ENCODE peak calls at places on chromosomes 16 and 17, in ten cellular contexts. Z is fibroblast of pulmonary artery, T is neural progenitor cell, P is AG10803, M is neural crest cell, G is osteocyte, F is uterus, K is body of pancreas, A is thoracic aorta, X is OCI-LY7. Q is an unnamed sample.
A peak's percentile ranks its signal among the peaks of the same experiment; 100 is the strongest.

GRCh38 chr17:7883781-7884386 is 4.7 kb upstream of the CHD3 start:
- DNase-seq in K (no peak), T (no peak), G (no peak), M (no peak), Z (peak; percentile 41), X (peak; percentile 61), A (no peak), F (no peak), P (peak; percentile 45), Q (no peak)

GRCh38 chr16:50534958-50535357 is 13.2 kb upstream of the NKD1 start:
- DNase-seq in A (no peak), K (no peak), T (no peak), F (no peak), Z (no peak), X (no peak), G (peak; percentile 30), M (no peak), P (no peak), Q (no peak)

GRCh38 chr16:68658258-68658973 is 13.3 kb downstream of the CDH3 start:
- DNase-seq in T (peak; percentile 16), G (no peak), Z (peak; percentile 45), K (no peak), A (no peak), F (no peak), P (peak; percentile 75), X (no peak), M (no peak), Q (no peak)

GRCh38 chr16:71882505-71883192 is 1.3 kb downstream of the ZNF821 start:
- DNase-seq in G (peak; percentile 84), Z (peak; percentile 80), F (peak; percentile 71), X (peak; percentile 90), T (peak; percentile 86), A (peak; percentile 47), P (peak; percentile 73), M (peak; percentile 78), K (peak; percentile 72), Q (peak; percentile 51)

GRCh38 chr17:1206016-1206787 is 26.4 kb upstream of the ABR start:
- DNase-seq in A (no peak), P (no peak), T (no peak), X (peak; percentile 11), K (no peak), G (no peak), M (no peak), Z (no peak), F (no peak), Q (no peak)

GRCh38 chr16:27243725-27244362 is 24.7 kb downstream of the NSMCE1 start:
- DNase-seq in A (no peak), T (no peak), F (no peak), G (no peak), M (no peak), X (no peak), P (no peak), K (no peak), Z (no peak), Q (peak; percentile 19)

GRCh38 chr17:5210853-5211252 is 19.2 kb upstream of the ZNF594 start:
- DNase-seq in A (no peak), F (no peak), X (peak; percentile 72), G (no peak), T (no peak), M (no peak), Z (no peak), K (no peak), P (no peak), Q (no peak)

GRCh38 chr17:2262146-2262587 is 41.4 kb downstream of the SMG6 start:
- DNase-seq in K (no peak), M (no peak), P (peak; percentile 90), A (no peak), Z (peak; percentile 88), X (no peak), T (no peak), G (no peak), F (no peak), Q (no peak)

GRCh38 chr17:45756266-45756989 is 27.7 kb upstream of the CRHR1 start:
- DNase-seq in K (no peak), Z (no peak), T (peak; percentile 35), M (no peak), G (no peak), F (no peak), A (no peak), P (no peak), X (no peak), Q (no peak)

GRCh38 chr17:43676471-43676870 is 14.7 kb upstream of the MEOX1 start:
- DNase-seq in T (no peak), Z (no peak), G (no peak), K (no peak), M (no peak), F (no peak), P (peak; percentile 63), X (no peak), A (no peak), Q (no peak)

GRCh38 chr16:86707581-86707980 is 129.2 kb downstream of the FOXL1 start:
- DNase-seq in M (no peak), K (no peak), A (no peak), Z (no peak), P (no peak), F (no peak), X (no peak), G (no peak), T (no peak), Q (no peak)

GRCh38 chr16:72635104-72635503 is 412.8 kb downstream of the ZFHX3 start:
- DNase-seq in F (no peak), A (no peak), T (no peak), G (no peak), P (no peak), X (no peak), Z (no peak), M (no peak), K (no peak), Q (no peak)

GRCh38 chr17:29256116-29256515 is 9.5 kb downstream of the CRYBA1 start:
- DNase-seq in X (no peak), T (no peak), M (no peak), G (no peak), A (no peak), K (no peak), P (no peak), F (no peak), Z (no peak), Q (no peak)

GRCh38 chr16:69241911-69242310 is 54.9 kb downstream of the SNTB2 start:
- DNase-seq in A (no peak), K (no peak), F (no peak), M (no peak), Z (peak; percentile 17), P (peak; percentile 56), X (no peak), T (no peak), G (no peak), Q (no peak)

GRCh38 chr17:44221072-44221861 is 1.8 kb upstream of the UBTF start:
- DNase-seq in G (peak; percentile 90), P (peak; percentile 78), A (no peak), Z (peak; percentile 83), K (peak; percentile 76), T (peak; percentile 92), M (peak; percentile 63), F (peak; percentile 72), X (peak; percentile 87), Q (no peak)

GRCh38 chr17:37888881-37889280 is 35.3 kb upstream of the TBC1D3K start:
- DNase-seq in X (no peak), A (no peak), K (no peak), M (no peak), P (no peak), Z (no peak), G (no peak), T (no peak), F (no peak), Q (no peak)

DNA sequence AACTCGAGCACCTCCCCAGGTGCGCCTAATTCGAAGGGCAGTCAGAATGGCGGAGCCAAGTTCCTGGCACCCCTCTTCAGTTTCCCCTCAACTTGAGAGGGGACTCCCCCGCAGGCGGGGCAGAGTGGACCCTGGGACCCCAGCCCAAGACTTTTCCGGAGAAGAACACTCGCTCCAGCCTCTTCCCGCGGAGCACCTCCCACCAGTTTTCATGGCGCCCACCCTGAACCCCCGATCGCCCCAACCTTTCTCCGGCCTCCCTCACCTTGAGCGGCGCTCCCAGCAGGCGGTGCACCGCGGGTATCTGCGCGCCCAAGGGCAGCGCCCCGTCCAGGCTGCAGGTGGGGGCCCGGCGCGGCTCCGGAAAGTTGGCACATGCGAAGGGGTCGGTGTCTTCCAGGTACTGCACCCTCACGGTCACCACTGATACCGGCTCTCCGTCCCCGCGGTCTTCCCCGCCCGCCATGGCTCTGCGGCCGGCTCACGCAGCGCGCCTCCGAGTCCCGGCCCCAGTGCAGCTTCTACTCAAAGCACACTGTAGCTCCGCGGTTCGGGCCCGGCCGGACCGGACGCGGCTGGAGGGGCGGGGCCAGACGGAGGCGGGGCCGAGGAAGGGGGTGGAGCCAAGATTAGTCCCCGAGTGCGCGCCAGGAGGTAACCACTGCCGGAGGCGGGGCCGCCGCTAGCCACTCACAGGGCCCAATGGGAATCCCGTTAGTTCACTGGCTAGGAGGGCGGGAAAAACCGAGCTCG is at the start of gene FHOD1:
- DNase-seq in Z (peak; percentile 94), X (peak; percentile 98), P (peak; percentile 92), G (peak; percentile 99), F (peak; percentile 98), K (peak; percentile 99), M (peak; percentile 97), T (peak; percentile 98), A (peak; percentile 94), Q (peak; percentile 96)
- TF ChIP-seq CTCF in Z (no peak), X (peak; percentile 8), P (no peak), G (no peak), F (no peak), K (peak; percentile 20), M (no peak), T (no peak), A (no peak), Q (no peak)

DNA sequence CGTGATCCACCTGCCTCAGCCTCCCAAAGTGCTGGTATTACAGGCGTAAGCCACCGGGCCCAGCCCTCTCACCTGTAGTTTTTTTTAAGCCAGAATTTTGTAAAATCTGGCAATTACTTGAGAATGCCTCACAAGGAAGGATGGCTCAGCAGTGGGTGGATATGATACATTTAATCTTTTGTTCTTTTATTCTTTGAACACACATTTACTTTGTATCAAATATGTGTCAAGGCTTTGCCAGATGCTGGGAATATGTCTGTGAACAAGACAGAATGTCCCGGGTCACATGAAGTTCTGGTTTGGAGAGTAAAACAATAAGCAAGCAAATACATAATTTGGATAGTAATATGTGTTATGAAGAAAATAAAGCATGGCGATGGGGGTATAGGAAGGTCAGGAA is 4.9 kb upstream of the COPS3 start:
- DNase-seq in F (no peak), G (no peak), Z (no peak), P (no peak), A (no peak), X (no peak), M (no peak), T (no peak), K (no peak), Q (no peak)
- TF ChIP-seq CTCF in F (no peak), G (no peak), Z (no peak), P (no peak), A (no peak), X (no peak), M (no peak), T (no peak), K (no peak), Q (no peak)

GRCh38 chr17:69523252-69523861 is 108.9 kb downstream of the MAP2K6 start:
- DNase-seq in G (no peak), P (peak; percentile 73), M (no peak), T (peak; percentile 58), X (peak; percentile 71), F (no peak), A (no peak), K (peak; percentile 35), Z (peak; percentile 74), Q (no peak)
- TF ChIP-seq CTCF in G (peak; percentile 82), P (peak; percentile 93), M (peak; percentile 80), T (peak; percentile 71), X (peak; percentile 89), F (peak; percentile 36), A (peak; percentile 63), K (peak; percentile 79), Z (peak; percentile 76), Q (no peak)

GRCh38 chr17:77146882-77147281 is 6.1 kb downstream of the SEC14L1 start:
- DNase-seq in P (no peak), F (no peak), G (no peak), T (no peak), M (no peak), K (peak; percentile 76), X (peak; percentile 81), A (no peak), Z (no peak), Q (no peak)
- TF ChIP-seq CTCF in P (no peak), F (no peak), G (no peak), T (no peak), M (no peak), K (peak; percentile 59), X (peak; percentile 78), A (no peak), Z (no peak), Q (no peak)

Q was measured in omental fat pad.